ENCODE peak calls at places on chromosomes 7 and 10, in ten cellular contexts. One of them, this sample, is unnamed.

GRCh38 chr10:5921746-5922145 is 31.7 kb downstream of the FBH1 start:
- DNase-seq in GM12865: no peak
- DNase-seq in cardiac muscle cell: no peak
- DNase-seq in dorsolateral prefrontal cortex: no peak
- DNase-seq in Jurkat, Clone E6-1: no peak
- DNase-seq in neuronal stem cell: no peak
- DNase-seq in SK-N-SH: no peak
- DNase-seq in Peyer's patch: no peak
- DNase-seq in left lung: no peak
- DNase-seq in fibroblast of the aortic adventitia: no peak
- DNase-seq in this sample: no peak

GRCh38 chr7:85095816-85096215 is 91.0 kb downstream of the SEMA3D start:
- DNase-seq in Peyer's patch: no peak
- DNase-seq in GM12865: no peak
- DNase-seq in SK-N-SH: no peak
- DNase-seq in fibroblast of the aortic adventitia: peak
- DNase-seq in left lung: no peak
- DNase-seq in neuronal stem cell: no peak
- DNase-seq in cardiac muscle cell: peak
- DNase-seq in dorsolateral prefrontal cortex: no peak
- DNase-seq in Jurkat, Clone E6-1: no peak
- DNase-seq in this sample: no peak

GRCh38 chr7:74572301-74573090 is 85.0 kb upstream of the GTF2I start:
- DNase-seq in neuronal stem cell: no peak
- DNase-seq in SK-N-SH: no peak
- DNase-seq in fibroblast of the aortic adventitia: no peak
- DNase-seq in dorsolateral prefrontal cortex: no peak
- DNase-seq in left lung: no peak
- DNase-seq in GM12865: no peak
- DNase-seq in Jurkat, Clone E6-1: no peak
- DNase-seq in Peyer's patch: no peak
- DNase-seq in cardiac muscle cell: no peak
- DNase-seq in this sample: no peak

GRCh38 chr7:81210092-81211064 is 291.5 kb upstream of the SEMA3C start:
- DNase-seq in Jurkat, Clone E6-1: no peak
- DNase-seq in SK-N-SH: no peak
- DNase-seq in fibroblast of the aortic adventitia: peak
- DNase-seq in dorsolateral prefrontal cortex: no peak
- DNase-seq in GM12865: no peak
- DNase-seq in Peyer's patch: no peak
- DNase-seq in neuronal stem cell: no peak
- DNase-seq in left lung: no peak
- DNase-seq in cardiac muscle cell: peak
- DNase-seq in this sample: no peak

GRCh38 chr7:75756340-75757297 is 15.4 kb downstream of the CCL26 start:
- DNase-seq in SK-N-SH: peak
- DNase-seq in Jurkat, Clone E6-1: no peak
- DNase-seq in left lung: no peak
- DNase-seq in Peyer's patch: no peak
- DNase-seq in fibroblast of the aortic adventitia: peak
- DNase-seq in neuronal stem cell: no peak
- DNase-seq in dorsolateral prefrontal cortex: no peak
- DNase-seq in cardiac muscle cell: peak
- DNase-seq in GM12865: peak
- DNase-seq in this sample: no peak

GRCh38 chr10:114755537-114755936 is 66.0 kb upstream of the FHIP2A start:
- DNase-seq in Jurkat, Clone E6-1: no peak
- DNase-seq in GM12865: no peak
- DNase-seq in left lung: no peak
- DNase-seq in dorsolateral prefrontal cortex: no peak
- DNase-seq in neuronal stem cell: no peak
- DNase-seq in SK-N-SH: no peak
- DNase-seq in fibroblast of the aortic adventitia: no peak
- DNase-seq in Peyer's patch: no peak
- DNase-seq in cardiac muscle cell: no peak
- DNase-seq in this sample: no peak

GRCh38 chr10:80260295-80261243 is 28.9 kb downstream of the MAT1A start:
- DNase-seq in cardiac muscle cell: peak
- DNase-seq in GM12865: peak
- DNase-seq in fibroblast of the aortic adventitia: peak
- DNase-seq in left lung: no peak
- DNase-seq in SK-N-SH: peak
- DNase-seq in neuronal stem cell: peak
- DNase-seq in Peyer's patch: no peak
- DNase-seq in dorsolateral prefrontal cortex: no peak
- DNase-seq in Jurkat, Clone E6-1: peak
- DNase-seq in this sample: no peak

GRCh38 chr7:66921396-66921917 is 432 bp downstream of the TMEM248 start:
- DNase-seq in left lung: peak
- DNase-seq in Jurkat, Clone E6-1: no peak
- DNase-seq in dorsolateral prefrontal cortex: no peak
- DNase-seq in fibroblast of the aortic adventitia: peak
- DNase-seq in Peyer's patch: peak
- DNase-seq in SK-N-SH: peak
- DNase-seq in cardiac muscle cell: peak
- DNase-seq in GM12865: no peak
- DNase-seq in neuronal stem cell: peak
- DNase-seq in this sample: no peak

GRCh38 chr7:150951181-150951520 is 27.0 kb downstream of the KCNH2 start:
- DNase-seq in neuronal stem cell: no peak
- DNase-seq in GM12865: no peak
- DNase-seq in dorsolateral prefrontal cortex: no peak
- DNase-seq in SK-N-SH: no peak
- DNase-seq in Peyer's patch: no peak
- DNase-seq in fibroblast of the aortic adventitia: no peak
- DNase-seq in left lung: no peak
- DNase-seq in cardiac muscle cell: no peak
- DNase-seq in Jurkat, Clone E6-1: no peak
- DNase-seq in this sample: no peak

GRCh38 chr7:124764847-124765400 is 668 bp downstream of the GPR37 start:
- DNase-seq in Peyer's patch: no peak
- DNase-seq in dorsolateral prefrontal cortex: no peak
- DNase-seq in SK-N-SH: peak
- DNase-seq in left lung: peak
- DNase-seq in neuronal stem cell: peak
- DNase-seq in Jurkat, Clone E6-1: no peak
- DNase-seq in GM12865: peak
- DNase-seq in cardiac muscle cell: peak
- DNase-seq in fibroblast of the aortic adventitia: no peak
- DNase-seq in this sample: no peak

GRCh38 chr10:42111661-42112330 is 526.6 kb downstream of the ZNF33B start:
- DNase-seq in Peyer's patch: peak
- DNase-seq in dorsolateral prefrontal cortex: no peak
- DNase-seq in SK-N-SH: no peak
- DNase-seq in fibroblast of the aortic adventitia: no peak
- DNase-seq in Jurkat, Clone E6-1: no peak
- DNase-seq in cardiac muscle cell: no peak
- DNase-seq in neuronal stem cell: no peak
- DNase-seq in GM12865: no peak
- DNase-seq in left lung: peak
- DNase-seq in this sample: no peak

GRCh38 chr10:81725851-81726250 is 149.1 kb upstream of the NRG3 start:
- DNase-seq in GM12865: no peak
- DNase-seq in left lung: no peak
- DNase-seq in dorsolateral prefrontal cortex: no peak
- DNase-seq in neuronal stem cell: no peak
- DNase-seq in cardiac muscle cell: no peak
- DNase-seq in SK-N-SH: no peak
- DNase-seq in Peyer's patch: no peak
- DNase-seq in fibroblast of the aortic adventitia: no peak
- DNase-seq in Jurkat, Clone E6-1: no peak
- DNase-seq in this sample: no peak

GRCh38 chr7:120792861-120793130 is 65.1 kb downstream of the TSPAN12 start:
- DNase-seq in dorsolateral prefrontal cortex: no peak
- DNase-seq in Peyer's patch: no peak
- DNase-seq in Jurkat, Clone E6-1: no peak
- DNase-seq in fibroblast of the aortic adventitia: no peak
- DNase-seq in GM12865: no peak
- DNase-seq in cardiac muscle cell: no peak
- DNase-seq in neuronal stem cell: no peak
- DNase-seq in SK-N-SH: no peak
- DNase-seq in left lung: no peak
- DNase-seq in this sample: no peak

DNA sequence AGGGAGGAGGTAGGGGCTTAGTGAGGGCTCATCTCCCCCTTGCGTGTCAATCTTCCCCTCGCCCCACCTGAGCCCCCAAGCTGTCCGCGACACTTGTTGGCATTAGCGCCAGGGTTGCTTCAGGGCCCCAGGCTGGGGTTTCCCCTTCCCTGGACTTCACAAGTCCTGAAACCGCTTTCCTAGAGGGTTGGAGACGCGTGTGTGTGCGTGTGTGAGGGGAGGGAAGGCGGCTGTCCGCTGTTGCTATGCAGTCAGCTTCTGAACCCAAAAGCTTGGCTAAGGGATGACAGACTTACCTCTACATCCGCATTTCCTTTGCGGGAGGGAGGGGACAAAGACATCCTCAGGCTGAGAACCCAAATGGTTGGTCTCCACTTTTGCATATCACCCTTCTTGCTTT is 803 bp downstream of the GOLGA7B start:
- DNase-seq in GM12865: no peak
- DNase-seq in dorsolateral prefrontal cortex: peak
- DNase-seq in SK-N-SH: no peak
- DNase-seq in cardiac muscle cell: peak
- DNase-seq in fibroblast of the aortic adventitia: no peak
- DNase-seq in Jurkat, Clone E6-1: no peak
- DNase-seq in neuronal stem cell: peak
- DNase-seq in left lung: no peak
- DNase-seq in Peyer's patch: no peak
- DNase-seq in this sample: no peak
- H3K4me3 ChIP-seq in GM12865: no peak
- H3K4me3 ChIP-seq in dorsolateral prefrontal cortex: peak
- H3K4me3 ChIP-seq in SK-N-SH: peak
- H3K4me3 ChIP-seq in cardiac muscle cell: no peak
- H3K4me3 ChIP-seq in fibroblast of the aortic adventitia: no peak
- H3K4me3 ChIP-seq in Jurkat, Clone E6-1: no peak
- H3K4me3 ChIP-seq in neuronal stem cell: no peak
- H3K4me3 ChIP-seq in left lung: peak
- H3K4me3 ChIP-seq in Peyer's patch: peak
- H3K4me3 ChIP-seq in this sample: peak

GRCh38 chr10:29555746-29556481 is 78.9 kb downstream of the SVIL start:
- DNase-seq in neuronal stem cell: no peak
- DNase-seq in cardiac muscle cell: peak
- DNase-seq in SK-N-SH: no peak
- DNase-seq in left lung: no peak
- DNase-seq in dorsolateral prefrontal cortex: no peak
- DNase-seq in fibroblast of the aortic adventitia: peak
- DNase-seq in Peyer's patch: no peak
- DNase-seq in GM12865: no peak
- DNase-seq in Jurkat, Clone E6-1: no peak
- DNase-seq in this sample: peak

GRCh38 chr10:29557665-29558064 is 77.1 kb downstream of the SVIL start:
- DNase-seq in left lung: no peak
- DNase-seq in GM12865: no peak
- DNase-seq in cardiac muscle cell: no peak
- DNase-seq in dorsolateral prefrontal cortex: no peak
- DNase-seq in neuronal stem cell: no peak
- DNase-seq in Peyer's patch: no peak
- DNase-seq in Jurkat, Clone E6-1: no peak
- DNase-seq in fibroblast of the aortic adventitia: no peak
- DNase-seq in SK-N-SH: peak
- DNase-seq in this sample: no peak

GRCh38 chr10:29553732-29554260 is 81.0 kb downstream of the SVIL start:
- DNase-seq in dorsolateral prefrontal cortex: no peak
- DNase-seq in fibroblast of the aortic adventitia: no peak
- DNase-seq in left lung: no peak
- DNase-seq in cardiac muscle cell: no peak
- DNase-seq in Peyer's patch: no peak
- DNase-seq in GM12865: no peak
- DNase-seq in SK-N-SH: no peak
- DNase-seq in Jurkat, Clone E6-1: no peak
- DNase-seq in neuronal stem cell: no peak
- DNase-seq in this sample: no peak

GRCh38 chr10:29554660-29555059 is 80.1 kb downstream of the SVIL start:
- DNase-seq in neuronal stem cell: no peak
- DNase-seq in Jurkat, Clone E6-1: no peak
- DNase-seq in dorsolateral prefrontal cortex: no peak
- DNase-seq in cardiac muscle cell: peak
- DNase-seq in GM12865: no peak
- DNase-seq in left lung: no peak
- DNase-seq in SK-N-SH: no peak
- DNase-seq in Peyer's patch: no peak
- DNase-seq in fibroblast of the aortic adventitia: no peak
- DNase-seq in this sample: no peak

GRCh38 chr10:29555091-29555745 is 79.6 kb downstream of the SVIL start:
- DNase-seq in left lung: no peak
- DNase-seq in SK-N-SH: no peak
- DNase-seq in cardiac muscle cell: no peak
- DNase-seq in fibroblast of the aortic adventitia: no peak
- DNase-seq in neuronal stem cell: no peak
- DNase-seq in Jurkat, Clone E6-1: no peak
- DNase-seq in dorsolateral prefrontal cortex: no peak
- DNase-seq in Peyer's patch: no peak
- DNase-seq in GM12865: no peak
- DNase-seq in this sample: no peak
- H3K4me3 ChIP-seq in left lung: no peak
- H3K4me3 ChIP-seq in SK-N-SH: no peak
- H3K4me3 ChIP-seq in cardiac muscle cell: no peak
- H3K4me3 ChIP-seq in fibroblast of the aortic adventitia: no peak
- H3K4me3 ChIP-seq in neuronal stem cell: no peak
- H3K4me3 ChIP-seq in Jurkat, Clone E6-1: no peak
- H3K4me3 ChIP-seq in dorsolateral prefrontal cortex: no peak
- H3K4me3 ChIP-seq in Peyer's patch: no peak
- H3K4me3 ChIP-seq in GM12865: no peak
- H3K4me3 ChIP-seq in this sample: no peak

DNA sequence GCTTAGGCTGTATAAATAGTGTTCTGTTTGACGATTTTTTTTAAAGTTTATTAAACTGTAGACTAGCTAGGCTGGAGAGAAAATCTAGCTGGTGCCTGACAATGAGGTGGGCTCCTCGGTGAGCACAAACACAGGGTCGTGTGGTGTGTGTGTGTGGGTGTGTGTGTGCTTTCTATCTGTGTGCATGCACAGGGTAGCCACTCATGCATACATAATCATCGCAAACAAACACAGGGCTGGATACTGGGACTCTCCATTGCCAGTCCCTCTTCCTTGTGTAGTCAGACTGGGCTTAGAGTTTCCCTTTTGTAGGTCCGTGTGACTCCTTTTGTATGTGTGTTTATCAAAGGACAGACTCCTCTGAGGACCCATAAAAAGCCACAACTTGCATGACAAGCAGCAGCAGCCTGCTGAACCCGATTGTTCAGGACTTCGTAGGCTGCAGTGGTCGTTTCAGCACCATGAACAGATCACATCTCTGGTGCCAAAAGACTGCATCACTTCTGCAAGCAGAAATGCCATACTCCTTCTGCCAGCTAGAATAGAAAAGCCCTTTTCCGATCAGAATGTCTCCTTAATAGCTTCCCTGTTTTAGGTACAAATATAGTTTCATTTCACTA is 855 bp downstream of the VSTM2A start:
- DNase-seq in Peyer's patch: no peak
- DNase-seq in dorsolateral prefrontal cortex: no peak
- DNase-seq in Jurkat, Clone E6-1: no peak
- DNase-seq in neuronal stem cell: peak
- DNase-seq in cardiac muscle cell: peak
- DNase-seq in left lung: no peak
- DNase-seq in GM12865: no peak
- DNase-seq in SK-N-SH: peak
- DNase-seq in fibroblast of the aortic adventitia: peak
- DNase-seq in this sample: no peak
- H3K4me3 ChIP-seq in Peyer's patch: no peak
- H3K4me3 ChIP-seq in dorsolateral prefrontal cortex: peak
- H3K4me3 ChIP-seq in Jurkat, Clone E6-1: no peak
- H3K4me3 ChIP-seq in neuronal stem cell: no peak
- H3K4me3 ChIP-seq in cardiac muscle cell: no peak
- H3K4me3 ChIP-seq in left lung: no peak
- H3K4me3 ChIP-seq in GM12865: no peak
- H3K4me3 ChIP-seq in SK-N-SH: peak
- H3K4me3 ChIP-seq in fibroblast of the aortic adventitia: no peak
- H3K4me3 ChIP-seq in this sample: no peak

GRCh38 chr10:29023678-29024077 is 265.2 kb upstream of the LYZL1 start:
- DNase-seq in SK-N-SH: no peak
- DNase-seq in Peyer's patch: no peak
- DNase-seq in dorsolateral prefrontal cortex: no peak
- DNase-seq in neuronal stem cell: no peak
- DNase-seq in left lung: no peak
- DNase-seq in GM12865: no peak
- DNase-seq in cardiac muscle cell: no peak
- DNase-seq in fibroblast of the aortic adventitia: no peak
- DNase-seq in Jurkat, Clone E6-1: no peak
- DNase-seq in this sample: no peak
- H3K4me3 ChIP-seq in SK-N-SH: no peak
- H3K4me3 ChIP-seq in Peyer's patch: no peak
- H3K4me3 ChIP-seq in dorsolateral prefrontal cortex: no peak
- H3K4me3 ChIP-seq in neuronal stem cell: no peak
- H3K4me3 ChIP-seq in left lung: no peak
- H3K4me3 ChIP-seq in GM12865: no peak
- H3K4me3 ChIP-seq in cardiac muscle cell: no peak
- H3K4me3 ChIP-seq in fibroblast of the aortic adventitia: no peak
- H3K4me3 ChIP-seq in Jurkat, Clone E6-1: no peak
- H3K4me3 ChIP-seq in this sample: no peak

This sample was measured in ascending aorta.